ENCODE peak calls at places on chromosomes 11 and 22, in five cellular contexts. G is GM06990, F is bronchial epithelial cell, B is GM12864, Z is H1. W is an unnamed sample.

GRCh38 chr11:65182258-65183170 is 786 bp downstream of the CAPN1 start:
- DNase-seq in G (no peak), F (peak; percentile 52), B (no peak), Z (no peak), W (peak; percentile 55)

GRCh38 chr22:20264614-20265452 is 3.3 kb downstream of the RTN4R start:
- DNase-seq in G (no peak), F (no peak), B (no peak), Z (no peak), W (no peak)

GRCh38 chr22:30821863-30822215 is 127.2 kb downstream of the OSBP2 start:
- DNase-seq in G (no peak), F (no peak), B (no peak), Z (no peak), W (no peak)

GRCh38 chr11:57325735-57326048 is 940 bp upstream of the TNKS1BP1 start:
- DNase-seq in G (no peak), F (no peak), B (no peak), Z (no peak), W (no peak)

GRCh38 chr11:131195801-131196517 is 174.5 kb upstream of the NTM start:
- DNase-seq in G (no peak), F (peak; percentile 67), B (no peak), Z (no peak), W (no peak)

GRCh38 chr22:39421691-39422090 is 22.1 kb downstream of the TAB1 start:
- DNase-seq in G (no peak), F (no peak), B (no peak), Z (no peak), W (no peak)

GRCh38 chr11:68040121-68040956 is 1.5 kb downstream of the TCIRG1 start:
- DNase-seq in G (peak; percentile 82), F (peak; percentile 36), B (no peak), Z (peak; percentile 36), W (peak; percentile 85)

GRCh38 chr11:17734418-17734911 is at the start of gene KCNC1:
- DNase-seq in G (no peak), F (no peak), B (no peak), Z (no peak), W (peak; percentile 28)

GRCh38 chr11:128039140-128040021 is 548.0 kb downstream of the ETS1 start:
- DNase-seq in G (no peak), F (peak; percentile 83), B (peak; percentile 12), Z (no peak), W (peak; percentile 94)
- TF ChIP-seq CTCF in G (no peak), F (no peak), B (no peak), Z (no peak), W (no peak)

DNA sequence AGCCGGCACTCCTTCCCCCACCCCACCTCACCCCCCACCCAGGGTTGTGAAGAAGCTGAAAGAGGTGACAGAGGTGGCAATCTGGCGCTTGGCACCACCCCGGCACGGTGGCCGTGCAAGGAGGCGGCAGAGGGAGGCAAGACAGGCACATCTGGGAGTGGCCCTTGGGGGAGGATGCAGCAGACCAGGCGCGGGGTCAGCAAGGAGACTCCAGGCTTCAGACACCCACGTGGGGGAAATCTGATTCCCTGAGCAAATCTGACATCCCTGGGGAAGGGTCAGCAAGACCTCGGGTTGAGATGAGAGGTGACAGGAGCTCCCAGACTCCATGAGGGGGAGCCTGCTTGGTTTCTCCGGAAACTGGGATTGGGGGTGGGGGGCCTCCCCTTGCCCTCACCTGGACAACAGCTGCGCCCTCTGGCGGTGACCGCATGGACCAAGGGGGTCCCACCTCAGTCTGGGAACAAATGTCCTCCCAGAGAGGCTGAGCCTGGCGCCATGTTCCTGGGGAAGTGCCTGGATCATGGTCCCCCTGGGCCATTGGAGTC is 4.0 kb upstream of the RCOR2 start:
- DNase-seq in G (no peak), F (no peak), B (no peak), Z (no peak), W (peak; percentile 28)
- H3K4me3 ChIP-seq in G (no peak overlapping the region), F (no peak overlapping the region), B (no peak overlapping the region), Z (peak overlapping the region; percentile 47), W (no peak overlapping the region)

DNA sequence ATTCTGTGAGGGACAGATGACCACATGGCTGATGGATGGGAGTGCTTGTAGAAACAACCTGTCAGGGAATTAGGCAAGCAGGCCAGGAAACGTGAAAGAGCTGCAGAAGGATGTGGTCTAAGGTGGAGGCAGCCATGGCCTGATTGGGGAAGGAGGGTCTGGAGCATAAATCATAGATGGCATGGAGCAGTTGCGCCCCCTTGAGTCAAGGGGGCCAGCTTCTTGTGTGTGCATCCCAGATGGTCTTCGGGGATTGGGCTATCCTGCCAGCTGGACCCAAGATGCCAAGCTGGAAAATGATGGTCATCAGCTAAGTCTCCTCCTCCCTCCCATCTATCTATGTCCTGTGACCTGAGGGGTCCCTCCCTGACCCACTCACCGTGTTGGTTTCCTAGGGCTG is 119.4 kb upstream of the CLPB start:
- DNase-seq in G (no peak), F (no peak), B (no peak), Z (peak; percentile 25), W (no peak)
- TF ChIP-seq CTCF in G (peak; percentile 51), F (no peak), B (peak; percentile 62), Z (peak; percentile 84), W (no peak)

DNA sequence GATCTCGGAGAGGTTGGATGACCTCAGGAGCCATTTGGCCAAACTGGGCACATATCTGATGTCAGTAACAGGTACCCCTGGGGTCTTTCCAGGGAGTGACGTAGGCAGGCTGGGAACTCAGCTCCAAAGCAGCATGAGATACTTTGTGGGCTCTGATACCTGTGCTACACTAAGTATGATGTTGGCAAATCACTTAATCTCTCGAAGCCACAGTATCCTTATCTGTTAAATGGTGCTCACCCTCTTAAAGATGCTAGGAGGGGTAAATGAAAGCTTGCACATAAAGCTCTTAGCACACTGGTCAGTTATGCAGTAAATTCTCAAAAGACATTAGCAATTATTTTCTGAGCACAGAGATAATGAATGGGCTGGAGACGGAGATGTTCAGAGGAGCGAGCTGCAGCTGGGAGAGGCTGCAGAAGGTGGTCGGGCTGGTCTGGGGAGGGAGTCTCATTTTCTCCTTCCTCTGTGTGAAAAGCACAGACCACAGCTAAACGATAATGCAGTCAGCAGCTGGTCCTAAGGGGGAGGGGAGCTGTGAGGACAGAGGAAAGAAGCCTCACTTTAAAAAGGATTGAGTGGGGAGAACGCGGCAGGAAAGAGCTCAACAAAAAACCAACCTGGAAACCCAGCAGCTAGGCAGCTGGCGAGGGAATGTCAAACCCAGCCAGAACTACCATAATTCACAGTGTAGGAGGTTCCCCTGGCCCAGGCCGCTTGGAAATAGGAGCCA is 16.9 kb upstream of the DGKZ start:
- DNase-seq in G (no peak), F (no peak), B (no peak), Z (no peak), W (no peak)
- H3K4me3 ChIP-seq in G (no peak overlapping the region), F (no peak overlapping the region), B (no peak overlapping the region), Z (no peak overlapping the region), W (no peak overlapping the region)

DNA sequence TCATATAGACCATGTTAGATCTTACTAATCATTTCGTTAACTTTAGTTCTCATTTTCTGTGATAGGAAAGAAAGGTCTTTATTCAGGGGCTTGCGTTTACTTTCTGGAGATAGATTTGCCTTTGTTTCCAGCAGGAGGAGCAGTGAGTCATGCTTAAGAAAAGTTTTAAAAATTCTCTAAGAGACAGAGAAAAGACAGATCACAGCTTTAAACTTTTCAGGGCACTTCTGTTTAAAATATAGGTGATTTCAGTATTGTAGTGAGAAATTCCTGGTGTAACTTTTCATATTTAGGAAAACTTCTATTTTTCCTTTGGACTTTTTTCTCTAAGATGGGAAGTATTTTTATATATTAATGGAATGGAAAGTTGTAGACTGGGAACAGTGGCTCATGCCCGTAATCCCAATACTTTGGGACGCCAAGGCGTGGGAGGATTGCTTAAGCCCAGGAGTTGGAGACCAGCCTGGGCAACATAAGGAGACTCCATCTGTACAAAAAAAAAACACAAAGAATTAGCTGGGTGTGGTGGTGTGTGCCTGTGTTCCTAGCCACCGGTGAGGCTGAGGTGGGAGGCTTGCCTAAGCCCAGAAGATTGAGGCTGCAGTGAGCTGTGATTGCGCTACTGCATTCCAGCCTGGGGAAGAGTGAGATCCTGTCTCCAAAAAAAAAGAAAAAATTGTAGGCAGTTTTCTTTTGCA is 60.3 kb downstream of the ATXN10 start:
- DNase-seq in G (no peak), F (peak; percentile 53), B (no peak), Z (no peak), W (no peak)
- TF ChIP-seq CTCF in G (peak; percentile 36), F (peak; percentile 28), B (peak; percentile 26), Z (peak; percentile 40), W (peak; percentile 48)

GRCh38 chr11:94544832-94545640 is 1.3 kb downstream of the FUT4 start:
- DNase-seq in G (no peak), F (peak; percentile 40), B (no peak), Z (no peak), W (peak; percentile 18)

GRCh38 chr11:94544582-94544831 is 786 bp downstream of the FUT4 start:
- DNase-seq in G (no peak), F (no peak), B (no peak), Z (no peak), W (no peak)

GRCh38 chr11:94549166-94549565 is 5.4 kb downstream of the FUT4 start:
- DNase-seq in G (no peak), F (no peak), B (no peak), Z (no peak), W (no peak)

GRCh38 chr11:94545641-94546470 is 2.1 kb downstream of the FUT4 start:
- DNase-seq in G (no peak), F (no peak), B (no peak), Z (no peak), W (no peak)

DNA sequence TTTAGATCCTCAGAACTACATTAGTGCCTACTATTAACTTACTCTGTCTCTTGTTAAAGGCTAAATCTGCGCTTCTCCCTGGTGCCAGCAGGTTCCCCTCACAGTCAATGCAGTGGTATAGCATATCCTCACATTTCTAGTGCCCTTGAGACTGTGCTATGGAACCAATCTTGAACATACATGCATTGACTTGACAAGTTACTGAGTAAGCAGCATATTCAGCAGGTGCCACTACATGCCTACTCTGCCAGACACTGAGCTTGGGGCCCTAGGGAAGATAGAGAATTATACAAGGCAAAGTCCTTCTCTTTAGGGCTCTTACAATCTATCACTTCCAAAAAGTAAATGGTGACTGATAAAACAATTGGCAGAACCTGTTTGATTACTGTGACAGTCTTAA is 3.2 kb downstream of the FUT4 start:
- DNase-seq in G (no peak), F (peak; percentile 85), B (no peak), Z (no peak), W (peak; percentile 25)
- H3K4me3 ChIP-seq in G (no peak overlapping the region), F (no peak overlapping the region), B (no peak overlapping the region), Z (no peak overlapping the region), W (peak overlapping the region; percentile 13)

GRCh38 chr11:34366522-34366921 is 8.7 kb upstream of the ABTB2 start:
- DNase-seq in G (no peak), F (peak; percentile 73), B (no peak), Z (no peak), W (no peak)
- TF ChIP-seq CTCF in G (peak; percentile 50), F (peak; percentile 46), B (peak; percentile 52), Z (peak; percentile 23), W (no peak)

DNA sequence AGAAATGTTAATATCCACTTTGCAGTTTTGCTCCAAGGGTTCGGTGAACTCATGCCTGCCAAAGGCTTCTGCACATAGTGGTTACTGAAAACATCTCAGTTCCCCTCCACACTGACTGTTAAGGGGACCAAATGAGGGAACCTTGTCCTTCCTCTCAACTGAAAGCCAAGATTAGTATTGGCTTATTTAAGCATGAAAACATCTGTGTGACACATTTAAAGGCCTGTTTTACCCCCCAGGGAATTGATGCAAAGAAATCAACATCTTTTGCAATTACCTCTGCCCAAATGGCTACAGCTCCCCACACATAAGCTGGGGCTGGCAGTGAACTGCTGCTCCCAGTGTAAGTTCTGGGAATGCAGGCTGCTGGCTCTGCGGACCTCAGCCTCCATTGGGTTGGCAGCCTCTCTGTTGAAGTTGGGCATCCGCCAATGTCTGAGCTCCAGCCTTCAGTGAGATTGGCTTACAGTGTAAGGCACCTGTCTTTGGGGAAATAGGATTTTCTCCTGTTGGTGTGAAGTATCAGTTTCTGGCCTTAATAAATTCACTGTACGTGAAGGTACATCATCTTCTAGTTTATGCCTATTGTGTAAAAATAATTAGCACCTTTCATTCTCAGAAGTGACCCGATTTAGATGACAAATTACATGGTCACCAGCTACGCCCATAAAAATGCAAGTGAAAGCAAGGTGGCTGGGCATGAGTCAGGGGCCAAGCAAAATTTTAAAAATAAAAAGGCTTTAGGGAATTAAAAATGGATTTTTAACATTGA is 213.4 kb upstream of the SYN3 start:
- DNase-seq in G (peak; percentile 82), F (no peak), B (peak; percentile 80), Z (no peak), W (no peak)
- H3K4me3 ChIP-seq in G (no peak overlapping the region), F (no peak overlapping the region), B (no peak overlapping the region), Z (no peak overlapping the region), W (no peak overlapping the region)

W was measured in foreskin fibroblast.